ENCODE peak calls at places on chromosomes 16 and 17, in five cellular contexts. L is GM23248, Z is K562, X is PC-3, S is HCT116. H is an unnamed sample.

GRCh38 chr17:72661093-72661944 is 431.2 kb downstream of the SLC39A11 start:
- DNase-seq in L (no peak), Z (no peak), X (peak), S (peak), H (peak)

GRCh38 chr17:65027305-65027704 is 29.2 kb downstream of the GNA13 start:
- DNase-seq in L (peak), Z (peak), X (peak), S (peak), H (peak)

GRCh38 chr17:46178550-46179198 is 14.6 kb downstream of the KANSL1 start:
- DNase-seq in L (peak), Z (no peak), X (peak), S (no peak), H (no peak)

GRCh38 chr17:49029841-49030240 is 32.7 kb downstream of the IGF2BP1 start:
- DNase-seq in L (no peak), Z (no peak), X (peak), S (no peak), H (no peak)

GRCh38 chr17:13792314-13792713 is 190.6 kb upstream of the HS3ST3A1 start:
- DNase-seq in L (peak), Z (no peak), X (no peak), S (no peak), H (no peak)

GRCh38 chr17:80892900-80893603 is 98.6 kb upstream of the CHMP6 start:
- DNase-seq in L (peak), Z (no peak), X (peak), S (peak), H (no peak)

GRCh38 chr17:68295086-68295485 is 3.8 kb downstream of the ARSG start:
- DNase-seq in L (no peak), Z (no peak), X (no peak), S (no peak), H (no peak)

GRCh38 chr16:66970775-66971725 is 10.0 kb downstream of the CES3 start:
- DNase-seq in L (peak), Z (peak), X (peak), S (no peak), H (no peak)

GRCh38 chr16:29705030-29705429 is 26.1 kb downstream of the QPRT start:
- DNase-seq in L (peak), Z (no peak), X (no peak), S (no peak), H (no peak)

GRCh38 chr17:8038954-8039610 is at the start of gene ALOX15B:
- DNase-seq in L (no peak), Z (no peak), X (no peak), S (no peak), H (peak)

GRCh38 chr17:6981426-6981825 is 14.4 kb upstream of the ALOX12 start:
- DNase-seq in L (no peak), Z (no peak), X (no peak), S (no peak), H (no peak)

GRCh38 chr16:8543258-8543657 is 47.1 kb downstream of the TMEM114 start:
- DNase-seq in L (no peak), Z (no peak), X (no peak), S (no peak), H (no peak)

GRCh38 chr16:727291-727977 is 528 bp downstream of the HAGHL start:
- DNase-seq in L (peak), Z (peak), X (no peak), S (no peak), H (no peak)

GRCh38 chr17:34757611-34758010 is 178.2 kb downstream of the TMEM132E start:
- DNase-seq in L (no peak), Z (no peak), X (no peak), S (no peak), H (no peak)

GRCh38 chr16:81610144-81610842 is 165.7 kb downstream of the CMIP start:
- DNase-seq in L (peak), Z (no peak), X (peak), S (no peak), H (peak)

GRCh38 chr17:60863892-60864673 is 186.4 kb downstream of the BCAS3 start:
- DNase-seq in L (no peak), Z (no peak), X (no peak), S (no peak), H (no peak)

GRCh38 chr17:45293413-45294211 is 23.2 kb downstream of the MAP3K14 start:
- DNase-seq in L (peak), Z (peak), X (peak), S (peak), H (peak)

GRCh38 chr17:45050680-45051059 is 762 bp downstream of the DCAKD start:
- DNase-seq in L (peak), Z (peak), X (no peak), S (no peak), H (peak)

GRCh38 chr16:54987081-54987480 is 56.4 kb downstream of the IRX5 start:
- DNase-seq in L (no peak), Z (no peak), X (no peak), S (no peak), H (no peak)

GRCh38 chr17:80212962-80213650 is 7.0 kb downstream of the SGSH start:
- DNase-seq in L (no peak), Z (no peak), X (no peak), S (no peak), H (no peak)

GRCh38 chr17:60248618-60249516 is 99.1 kb downstream of the CA4 start:
- DNase-seq in L (no peak), Z (no peak), X (no peak), S (no peak), H (no peak)

GRCh38 chr16:31487720-31488629 is 5.1 kb downstream of the SLC5A2 start:
- DNase-seq in L (peak), Z (no peak), X (peak), S (no peak), H (peak)

GRCh38 chr16:81616321-81617020 is 162.6 kb upstream of the PLCG2 start:
- DNase-seq in L (peak), Z (no peak), X (no peak), S (no peak), H (peak)

GRCh38 chr17:64747938-64748540 is 85.9 kb upstream of the SMURF2 start:
- DNase-seq in L (peak), Z (no peak), X (no peak), S (no peak), H (no peak)

GRCh38 chr17:77528516-77529327 is 388.0 kb downstream of the SEC14L1 start:
- DNase-seq in L (no peak), Z (no peak), X (no peak), S (no peak), H (peak)

GRCh38 chr17:57485916-57486315 is 229.6 kb downstream of the MSI2 start:
- DNase-seq in L (no peak), Z (no peak), X (no peak), S (no peak), H (no peak)

GRCh38 chr17:37220609-37220953 is 155.2 kb upstream of the C17orf78 start:
- DNase-seq in L (peak), Z (no peak), X (peak), S (peak), H (peak)

GRCh38 chr16:528111-529011 is 849 bp downstream of the CAPN15 start:
- DNase-seq in L (peak), Z (peak), X (peak), S (no peak), H (peak)

GRCh38 chr16:84635702-84636101 is 12.6 kb upstream of the KLHL36 start:
- DNase-seq in L (no peak), Z (no peak), X (no peak), S (no peak), H (no peak)

GRCh38 chr16:50696575-50697420 is 3.4 kb downstream of the NOD2 start:
- DNase-seq in L (peak), Z (peak), X (peak), S (peak), H (peak)

GRCh38 chr16:1655909-1656807 is 21.9 kb upstream of the JPT2 start:
- DNase-seq in L (no peak), Z (no peak), X (no peak), S (no peak), H (no peak)

GRCh38 chr17:28899212-28899815 is 1.8 kb upstream of the FLOT2 start:
- DNase-seq in L (no peak), Z (no peak), X (no peak), S (no peak), H (no peak)

GRCh38 chr16:15765880-15766279 is 90.9 kb downstream of the MYH11 start:
- DNase-seq in L (peak), Z (peak), X (peak), S (peak), H (peak)

GRCh38 chr17:76792348-76792747 is 54.4 kb downstream of the MFSD11 start:
- DNase-seq in L (no peak), Z (no peak), X (no peak), S (no peak), H (no peak)

GRCh38 chr17:65095465-65095864 is 38.9 kb upstream of the GNA13 start:
- DNase-seq in L (no peak), Z (no peak), X (no peak), S (no peak), H (no peak)

GRCh38 chr16:55812951-55813350 is 19.9 kb downstream of the CES1 start:
- DNase-seq in L (no peak), Z (no peak), X (no peak), S (no peak), H (no peak)

GRCh38 chr17:63275318-63275967 is 170.7 kb downstream of the CYB561 start:
- DNase-seq in L (peak), Z (peak), X (peak), S (peak), H (peak)

DNA sequence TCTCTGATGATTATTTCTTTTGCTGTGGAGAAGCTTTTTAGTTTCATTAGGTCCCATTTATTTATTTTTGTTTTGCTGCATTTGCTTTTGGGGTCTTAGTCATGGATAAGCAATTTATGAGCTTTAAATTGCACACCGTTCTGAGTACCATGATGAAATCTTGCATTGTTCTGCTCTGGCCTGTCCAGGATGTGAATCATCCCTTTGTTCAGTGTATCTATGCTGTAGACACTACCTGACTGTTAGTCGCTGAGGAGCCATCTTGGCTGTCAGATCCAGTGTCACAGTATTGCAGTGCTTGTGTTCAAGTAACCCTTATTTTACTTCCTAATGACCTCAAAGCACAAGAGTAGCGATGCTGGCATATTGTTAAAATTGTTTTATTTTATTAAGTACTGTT is 218.0 kb upstream of the CNTNAP4 start:
- DNase-seq in L (no peak), Z (no peak), X (peak), S (no peak), H (no peak)
- H2AFZ ChIP-seq in L (no peak), Z (no peak), X (no peak), S (no peak), H (no peak)

GRCh38 chr16:86503830-86504229 is 6.5 kb upstream of the FOXF1 start:
- DNase-seq in L (no peak), Z (no peak), X (no peak), S (no peak), H (no peak)
- TF ChIP-seq EZH2 in L (peak), Z (no peak), X (no peak), S (no peak), H (no peak)

DNA sequence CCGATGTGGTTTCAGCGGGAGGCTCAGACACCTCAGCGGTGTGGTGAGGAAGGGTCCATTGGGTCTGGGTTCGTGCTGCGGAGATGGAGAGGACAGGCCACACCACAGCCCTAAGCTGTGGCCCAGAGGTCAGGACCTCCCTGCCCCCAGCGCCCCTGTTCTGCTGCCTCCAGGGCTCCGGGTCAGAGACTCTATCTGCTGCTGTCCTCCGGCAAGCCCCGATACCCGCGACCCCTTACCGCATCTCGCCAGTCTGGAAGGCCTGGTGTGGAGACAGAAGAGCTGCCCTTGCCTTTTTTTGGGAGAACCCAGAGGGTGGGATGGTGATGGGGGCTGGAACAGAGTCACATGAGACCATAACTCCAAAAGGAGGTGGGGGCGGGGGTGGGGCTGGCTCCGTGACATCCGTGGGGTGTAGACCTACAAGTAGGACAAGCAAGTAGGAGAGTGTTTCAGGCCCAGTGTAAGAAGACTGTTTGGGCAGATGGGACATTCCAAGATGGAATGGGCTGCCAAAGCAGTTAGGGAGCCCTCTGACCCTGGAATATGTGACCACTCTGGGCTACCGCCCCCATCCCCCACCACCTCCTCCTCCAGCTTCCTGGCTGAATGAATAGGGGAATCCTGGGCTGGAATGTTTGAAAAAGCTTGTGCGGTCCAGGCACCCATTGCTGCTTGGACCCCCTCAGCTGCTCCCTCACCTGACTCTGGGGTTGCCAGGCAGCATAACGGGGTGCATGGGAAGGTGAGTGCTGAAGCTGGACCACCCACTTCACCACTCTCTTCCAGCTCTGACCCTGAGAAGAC is 1.4 kb downstream of the XYLT2 start:
- DNase-seq in L (peak), Z (no peak), X (no peak), S (no peak), H (peak)
- H2AFZ ChIP-seq in L (peak), Z (peak), X (no peak), S (no peak), H (no peak)

GRCh38 chr16:85678821-85679220 is 9.9 kb downstream of the GINS2 start:
- DNase-seq in L (no peak), Z (no peak), X (no peak), S (no peak), H (peak)
- TF ChIP-seq EZH2 in L (no peak), Z (no peak), X (no peak), S (no peak), H (no peak)

GRCh38 chr16:47503936-47504335 is 42.8 kb downstream of the PHKB start:
- DNase-seq in L (peak), Z (no peak), X (peak), S (peak), H (no peak)
- H2AFZ ChIP-seq in L (no peak), Z (no peak), X (no peak), S (no peak), H (no peak)

DNA sequence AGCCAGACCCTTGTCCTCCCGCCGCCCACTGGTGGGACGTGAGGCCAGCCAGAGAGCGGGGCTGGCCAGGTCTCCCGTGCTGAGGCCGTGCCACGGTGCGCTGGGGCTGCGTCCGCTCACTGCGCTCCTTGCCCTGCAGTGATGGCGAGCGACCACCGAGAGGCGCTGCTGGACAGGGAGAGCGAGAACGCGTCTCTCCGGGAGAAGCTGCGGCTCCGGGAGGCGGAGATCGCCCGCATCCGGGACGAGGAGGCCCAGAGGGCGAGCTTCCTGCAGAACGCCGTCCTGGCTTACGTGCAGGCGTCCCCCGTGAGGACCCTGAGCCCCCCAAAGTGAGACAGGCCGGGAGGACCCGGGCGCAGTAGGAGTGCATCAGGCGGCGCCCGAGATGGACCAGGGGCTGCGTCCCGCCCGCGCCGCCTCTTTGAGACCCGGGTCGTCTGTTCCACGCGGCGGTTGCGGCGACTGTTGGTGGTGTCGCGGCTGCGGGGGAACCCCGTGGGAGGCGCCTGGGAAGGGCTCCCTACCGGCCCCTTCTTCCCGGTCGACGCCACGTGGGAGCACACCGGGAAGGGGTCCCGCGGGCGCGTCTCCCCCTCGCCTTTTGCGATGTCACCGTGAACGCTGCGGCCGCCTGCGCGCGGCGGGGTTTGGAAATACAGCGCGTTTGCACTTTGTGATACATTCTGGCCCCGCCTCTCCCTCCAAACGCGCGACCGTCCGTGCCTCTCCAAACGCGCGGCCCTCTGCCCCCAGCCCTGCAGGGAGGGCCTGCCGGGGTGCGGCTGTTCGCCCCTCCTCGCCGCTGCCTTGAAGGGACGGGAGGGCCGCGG is 792 bp upstream of the RAC3 start:
- DNase-seq in L (peak), Z (peak), X (peak), S (peak), H (peak)
- TF ChIP-seq EZH2 in L (no peak), Z (no peak), X (no peak), S (no peak), H (no peak)

H was measured in hepatocyte.